ENCODE peak calls at places on chromosomes 12 and 14, in ten cellular contexts. One of them, this sample, is unnamed.

GRCh38 chr12:9668141-9669018 is 1.1 kb upstream of the CLEC2D start:
- DNase-seq in dorsolateral prefrontal cortex: no peak
- DNase-seq in effector CD4-positive, alpha-beta T cell: no peak
- DNase-seq in tibial artery: no peak
- DNase-seq in colonic mucosa: no peak
- DNase-seq in HCT116: no peak
- DNase-seq in hypothalamus: no peak
- DNase-seq in stimulated activated CD8-positive, alpha-beta memory T cell treated with anti-CD3 and anti-CD28 coated beads, Interleukin-7, amount 100 ng/mL, for 1 hour: no peak
- DNase-seq in amygdala: no peak
- DNase-seq in LoVo: no peak
- DNase-seq in this sample: no peak

GRCh38 chr14:24948261-24948847 is 101.6 kb downstream of the STXBP6 start:
- DNase-seq in dorsolateral prefrontal cortex: no peak
- DNase-seq in effector CD4-positive, alpha-beta T cell: no peak
- DNase-seq in tibial artery: no peak
- DNase-seq in colonic mucosa: no peak
- DNase-seq in HCT116: no peak
- DNase-seq in hypothalamus: no peak
- DNase-seq in stimulated activated CD8-positive, alpha-beta memory T cell treated with anti-CD3 and anti-CD28 coated beads, Interleukin-7, amount 100 ng/mL, for 1 hour: no peak
- DNase-seq in amygdala: no peak
- DNase-seq in LoVo: no peak
- DNase-seq in this sample: no peak

GRCh38 chr12:663293-663871 is at the start of gene NINJ2:
- DNase-seq in dorsolateral prefrontal cortex: no peak
- DNase-seq in effector CD4-positive, alpha-beta T cell: no peak
- DNase-seq in tibial artery: no peak
- DNase-seq in colonic mucosa: no peak
- DNase-seq in HCT116: no peak
- DNase-seq in hypothalamus: peak; percentile 62
- DNase-seq in stimulated activated CD8-positive, alpha-beta memory T cell treated with anti-CD3 and anti-CD28 coated beads, Interleukin-7, amount 100 ng/mL, for 1 hour: no peak
- DNase-seq in amygdala: peak; percentile 25
- DNase-seq in LoVo: no peak
- DNase-seq in this sample: no peak

GRCh38 chr12:44847888-44848770 is 28.0 kb downstream of the NELL2 start:
- DNase-seq in dorsolateral prefrontal cortex: no peak
- DNase-seq in effector CD4-positive, alpha-beta T cell: peak; percentile 58
- DNase-seq in tibial artery: no peak
- DNase-seq in colonic mucosa: no peak
- DNase-seq in HCT116: no peak
- DNase-seq in hypothalamus: no peak
- DNase-seq in stimulated activated CD8-positive, alpha-beta memory T cell treated with anti-CD3 and anti-CD28 coated beads, Interleukin-7, amount 100 ng/mL, for 1 hour: peak; percentile 31
- DNase-seq in amygdala: no peak
- DNase-seq in LoVo: no peak
- DNase-seq in this sample: no peak

GRCh38 chr14:73457050-73457934 is 1.1 kb downstream of the NUMB start:
- DNase-seq in dorsolateral prefrontal cortex: peak; percentile 47
- DNase-seq in effector CD4-positive, alpha-beta T cell: peak; percentile 3
- DNase-seq in tibial artery: peak; percentile 49
- DNase-seq in colonic mucosa: peak; percentile 74
- DNase-seq in HCT116: no peak
- DNase-seq in hypothalamus: peak; percentile 25
- DNase-seq in stimulated activated CD8-positive, alpha-beta memory T cell treated with anti-CD3 and anti-CD28 coated beads, Interleukin-7, amount 100 ng/mL, for 1 hour: no peak
- DNase-seq in amygdala: peak; percentile 36
- DNase-seq in LoVo: peak; percentile 45
- DNase-seq in this sample: no peak

GRCh38 chr12:31876568-31877424 is 82.4 kb upstream of the RESF1 start:
- DNase-seq in dorsolateral prefrontal cortex: no peak
- DNase-seq in effector CD4-positive, alpha-beta T cell: no peak
- DNase-seq in tibial artery: peak; percentile 28
- DNase-seq in colonic mucosa: no peak
- DNase-seq in HCT116: no peak
- DNase-seq in hypothalamus: no peak
- DNase-seq in stimulated activated CD8-positive, alpha-beta memory T cell treated with anti-CD3 and anti-CD28 coated beads, Interleukin-7, amount 100 ng/mL, for 1 hour: no peak
- DNase-seq in amygdala: no peak
- DNase-seq in LoVo: no peak
- DNase-seq in this sample: no peak

GRCh38 chr12:46553266-46553665 is 180.7 kb upstream of the SLC38A2 start:
- DNase-seq in dorsolateral prefrontal cortex: no peak
- DNase-seq in effector CD4-positive, alpha-beta T cell: no peak
- DNase-seq in tibial artery: peak; percentile 41
- DNase-seq in colonic mucosa: no peak
- DNase-seq in HCT116: peak; percentile 96
- DNase-seq in hypothalamus: no peak
- DNase-seq in stimulated activated CD8-positive, alpha-beta memory T cell treated with anti-CD3 and anti-CD28 coated beads, Interleukin-7, amount 100 ng/mL, for 1 hour: no peak
- DNase-seq in amygdala: no peak
- DNase-seq in LoVo: peak; percentile 65
- DNase-seq in this sample: no peak

GRCh38 chr12:31600252-31600651 is 9.3 kb upstream of the DENND5B start:
- DNase-seq in dorsolateral prefrontal cortex: no peak
- DNase-seq in effector CD4-positive, alpha-beta T cell: no peak
- DNase-seq in tibial artery: no peak
- DNase-seq in colonic mucosa: no peak
- DNase-seq in HCT116: no peak
- DNase-seq in hypothalamus: no peak
- DNase-seq in stimulated activated CD8-positive, alpha-beta memory T cell treated with anti-CD3 and anti-CD28 coated beads, Interleukin-7, amount 100 ng/mL, for 1 hour: no peak
- DNase-seq in amygdala: no peak
- DNase-seq in LoVo: no peak
- DNase-seq in this sample: no peak

GRCh38 chr12:28415755-28416154 is 225.5 kb downstream of the CCDC91 start:
- DNase-seq in dorsolateral prefrontal cortex: no peak
- DNase-seq in effector CD4-positive, alpha-beta T cell: no peak
- DNase-seq in tibial artery: no peak
- DNase-seq in colonic mucosa: no peak
- DNase-seq in HCT116: no peak
- DNase-seq in hypothalamus: no peak
- DNase-seq in stimulated activated CD8-positive, alpha-beta memory T cell treated with anti-CD3 and anti-CD28 coated beads, Interleukin-7, amount 100 ng/mL, for 1 hour: no peak
- DNase-seq in amygdala: no peak
- DNase-seq in LoVo: no peak
- DNase-seq in this sample: no peak

GRCh38 chr14:58297412-58297761 is 968 bp upstream of the ARID4A start:
- DNase-seq in dorsolateral prefrontal cortex: no peak
- DNase-seq in effector CD4-positive, alpha-beta T cell: no peak
- DNase-seq in tibial artery: peak; percentile 66
- DNase-seq in colonic mucosa: no peak
- DNase-seq in HCT116: no peak
- DNase-seq in hypothalamus: no peak
- DNase-seq in stimulated activated CD8-positive, alpha-beta memory T cell treated with anti-CD3 and anti-CD28 coated beads, Interleukin-7, amount 100 ng/mL, for 1 hour: no peak
- DNase-seq in amygdala: no peak
- DNase-seq in LoVo: no peak
- DNase-seq in this sample: no peak

GRCh38 chr14:92556863-92557543 is 43.4 kb downstream of the RIN3 start:
- DNase-seq in dorsolateral prefrontal cortex: no peak
- DNase-seq in effector CD4-positive, alpha-beta T cell: no peak
- DNase-seq in tibial artery: no peak
- DNase-seq in colonic mucosa: no peak
- DNase-seq in HCT116: no peak
- DNase-seq in hypothalamus: no peak
- DNase-seq in stimulated activated CD8-positive, alpha-beta memory T cell treated with anti-CD3 and anti-CD28 coated beads, Interleukin-7, amount 100 ng/mL, for 1 hour: no peak
- DNase-seq in amygdala: no peak
- DNase-seq in LoVo: no peak
- DNase-seq in this sample: no peak

GRCh38 chr14:76126066-76126465 is 25.7 kb upstream of the GPATCH2L start:
- DNase-seq in dorsolateral prefrontal cortex: no peak
- DNase-seq in effector CD4-positive, alpha-beta T cell: no peak
- DNase-seq in tibial artery: no peak
- DNase-seq in colonic mucosa: no peak
- DNase-seq in HCT116: no peak
- DNase-seq in hypothalamus: no peak
- DNase-seq in stimulated activated CD8-positive, alpha-beta memory T cell treated with anti-CD3 and anti-CD28 coated beads, Interleukin-7, amount 100 ng/mL, for 1 hour: no peak
- DNase-seq in amygdala: no peak
- DNase-seq in LoVo: no peak
- DNase-seq in this sample: no peak

GRCh38 chr12:12376636-12377448 is 20.0 kb downstream of the BORCS5 start:
- DNase-seq in dorsolateral prefrontal cortex: no peak
- DNase-seq in effector CD4-positive, alpha-beta T cell: peak; percentile 14
- DNase-seq in tibial artery: no peak
- DNase-seq in colonic mucosa: no peak
- DNase-seq in HCT116: peak; percentile 65
- DNase-seq in hypothalamus: no peak
- DNase-seq in stimulated activated CD8-positive, alpha-beta memory T cell treated with anti-CD3 and anti-CD28 coated beads, Interleukin-7, amount 100 ng/mL, for 1 hour: no peak
- DNase-seq in amygdala: no peak
- DNase-seq in LoVo: peak; percentile 93
- DNase-seq in this sample: no peak

GRCh38 chr14:96920023-96920422 is 122.8 kb downstream of the VRK1 start:
- DNase-seq in dorsolateral prefrontal cortex: no peak
- DNase-seq in effector CD4-positive, alpha-beta T cell: no peak
- DNase-seq in tibial artery: no peak
- DNase-seq in colonic mucosa: no peak
- DNase-seq in HCT116: no peak
- DNase-seq in hypothalamus: no peak
- DNase-seq in stimulated activated CD8-positive, alpha-beta memory T cell treated with anti-CD3 and anti-CD28 coated beads, Interleukin-7, amount 100 ng/mL, for 1 hour: no peak
- DNase-seq in amygdala: no peak
- DNase-seq in LoVo: no peak
- DNase-seq in this sample: no peak

GRCh38 chr14:29310757-29311156 is 544.2 kb downstream of the FOXG1 start:
- DNase-seq in dorsolateral prefrontal cortex: no peak
- DNase-seq in effector CD4-positive, alpha-beta T cell: no peak
- DNase-seq in tibial artery: no peak
- DNase-seq in colonic mucosa: no peak
- DNase-seq in HCT116: no peak
- DNase-seq in hypothalamus: no peak
- DNase-seq in stimulated activated CD8-positive, alpha-beta memory T cell treated with anti-CD3 and anti-CD28 coated beads, Interleukin-7, amount 100 ng/mL, for 1 hour: no peak
- DNase-seq in amygdala: no peak
- DNase-seq in LoVo: no peak
- DNase-seq in this sample: no peak

GRCh38 chr14:80465541-80466220 is 254.4 kb upstream of the DIO2 start:
- DNase-seq in dorsolateral prefrontal cortex: no peak
- DNase-seq in effector CD4-positive, alpha-beta T cell: no peak
- DNase-seq in tibial artery: no peak
- DNase-seq in colonic mucosa: no peak
- DNase-seq in HCT116: no peak
- DNase-seq in hypothalamus: no peak
- DNase-seq in stimulated activated CD8-positive, alpha-beta memory T cell treated with anti-CD3 and anti-CD28 coated beads, Interleukin-7, amount 100 ng/mL, for 1 hour: no peak
- DNase-seq in amygdala: no peak
- DNase-seq in LoVo: no peak
- DNase-seq in this sample: no peak

GRCh38 chr12:39723831-39724230 is 104.2 kb upstream of the ABCD2 start:
- DNase-seq in dorsolateral prefrontal cortex: peak; percentile 65
- DNase-seq in effector CD4-positive, alpha-beta T cell: no peak
- DNase-seq in tibial artery: peak; percentile 21
- DNase-seq in colonic mucosa: no peak
- DNase-seq in HCT116: no peak
- DNase-seq in hypothalamus: no peak
- DNase-seq in stimulated activated CD8-positive, alpha-beta memory T cell treated with anti-CD3 and anti-CD28 coated beads, Interleukin-7, amount 100 ng/mL, for 1 hour: no peak
- DNase-seq in amygdala: no peak
- DNase-seq in LoVo: no peak
- DNase-seq in this sample: no peak

GRCh38 chr12:104049278-104050257 is at the start of gene GLT8D2:
- DNase-seq in dorsolateral prefrontal cortex: no peak
- DNase-seq in effector CD4-positive, alpha-beta T cell: no peak
- DNase-seq in tibial artery: peak; percentile 60
- DNase-seq in colonic mucosa: peak; percentile 24
- DNase-seq in HCT116: no peak
- DNase-seq in hypothalamus: peak; percentile 2
- DNase-seq in stimulated activated CD8-positive, alpha-beta memory T cell treated with anti-CD3 and anti-CD28 coated beads, Interleukin-7, amount 100 ng/mL, for 1 hour: no peak
- DNase-seq in amygdala: no peak
- DNase-seq in LoVo: no peak
- DNase-seq in this sample: no peak

GRCh38 chr14:97655169-97655948 is 858.2 kb downstream of the VRK1 start:
- DNase-seq in dorsolateral prefrontal cortex: no peak
- DNase-seq in effector CD4-positive, alpha-beta T cell: no peak
- DNase-seq in tibial artery: no peak
- DNase-seq in colonic mucosa: no peak
- DNase-seq in HCT116: no peak
- DNase-seq in hypothalamus: no peak
- DNase-seq in stimulated activated CD8-positive, alpha-beta memory T cell treated with anti-CD3 and anti-CD28 coated beads, Interleukin-7, amount 100 ng/mL, for 1 hour: no peak
- DNase-seq in amygdala: no peak
- DNase-seq in LoVo: no peak
- DNase-seq in this sample: no peak

GRCh38 chr12:38384816-38385491 is 68.4 kb downstream of the ALG10B start:
- DNase-seq in dorsolateral prefrontal cortex: no peak
- DNase-seq in effector CD4-positive, alpha-beta T cell: no peak
- DNase-seq in tibial artery: no peak
- DNase-seq in colonic mucosa: no peak
- DNase-seq in HCT116: no peak
- DNase-seq in hypothalamus: no peak
- DNase-seq in stimulated activated CD8-positive, alpha-beta memory T cell treated with anti-CD3 and anti-CD28 coated beads, Interleukin-7, amount 100 ng/mL, for 1 hour: no peak
- DNase-seq in amygdala: no peak
- DNase-seq in LoVo: no peak
- DNase-seq in this sample: no peak

GRCh38 chr12:48105321-48105866 is 485 bp downstream of the SENP1 start:
- DNase-seq in dorsolateral prefrontal cortex: no peak
- DNase-seq in effector CD4-positive, alpha-beta T cell: peak; percentile 50
- DNase-seq in tibial artery: peak; percentile 23
- DNase-seq in colonic mucosa: no peak
- DNase-seq in HCT116: no peak
- DNase-seq in hypothalamus: no peak
- DNase-seq in stimulated activated CD8-positive, alpha-beta memory T cell treated with anti-CD3 and anti-CD28 coated beads, Interleukin-7, amount 100 ng/mL, for 1 hour: peak; percentile 27
- DNase-seq in amygdala: peak; percentile 62
- DNase-seq in LoVo: no peak
- DNase-seq in this sample: no peak

GRCh38 chr12:113301811-113302210 is 33.1 kb downstream of the SLC8B1 start:
- DNase-seq in dorsolateral prefrontal cortex: no peak
- DNase-seq in effector CD4-positive, alpha-beta T cell: no peak
- DNase-seq in tibial artery: no peak
- DNase-seq in colonic mucosa: no peak
- DNase-seq in HCT116: no peak
- DNase-seq in hypothalamus: no peak
- DNase-seq in stimulated activated CD8-positive, alpha-beta memory T cell treated with anti-CD3 and anti-CD28 coated beads, Interleukin-7, amount 100 ng/mL, for 1 hour: no peak
- DNase-seq in amygdala: no peak
- DNase-seq in LoVo: no peak
- DNase-seq in this sample: no peak

GRCh38 chr12:124111006-124111405 is 138.0 kb downstream of the ZNF664 start:
- DNase-seq in dorsolateral prefrontal cortex: no peak
- DNase-seq in effector CD4-positive, alpha-beta T cell: no peak
- DNase-seq in tibial artery: no peak
- DNase-seq in colonic mucosa: no peak
- DNase-seq in HCT116: no peak
- DNase-seq in hypothalamus: no peak
- DNase-seq in stimulated activated CD8-positive, alpha-beta memory T cell treated with anti-CD3 and anti-CD28 coated beads, Interleukin-7, amount 100 ng/mL, for 1 hour: no peak
- DNase-seq in amygdala: no peak
- DNase-seq in LoVo: no peak
- DNase-seq in this sample: no peak

GRCh38 chr12:8031872-8032241 is 659 bp upstream of the FOXJ2 start:
- DNase-seq in dorsolateral prefrontal cortex: no peak
- DNase-seq in effector CD4-positive, alpha-beta T cell: no peak
- DNase-seq in tibial artery: no peak
- DNase-seq in colonic mucosa: no peak
- DNase-seq in HCT116: no peak
- DNase-seq in hypothalamus: no peak
- DNase-seq in stimulated activated CD8-positive, alpha-beta memory T cell treated with anti-CD3 and anti-CD28 coated beads, Interleukin-7, amount 100 ng/mL, for 1 hour: no peak
- DNase-seq in amygdala: no peak
- DNase-seq in LoVo: no peak
- DNase-seq in this sample: no peak

GRCh38 chr12:112971248-112971647 is 7.1 kb upstream of the OAS2 start:
- DNase-seq in dorsolateral prefrontal cortex: no peak
- DNase-seq in effector CD4-positive, alpha-beta T cell: no peak
- DNase-seq in tibial artery: no peak
- DNase-seq in colonic mucosa: no peak
- DNase-seq in HCT116: no peak
- DNase-seq in hypothalamus: no peak
- DNase-seq in stimulated activated CD8-positive, alpha-beta memory T cell treated with anti-CD3 and anti-CD28 coated beads, Interleukin-7, amount 100 ng/mL, for 1 hour: no peak
- DNase-seq in amygdala: no peak
- DNase-seq in LoVo: no peak
- DNase-seq in this sample: no peak

GRCh38 chr14:87161502-87161901 is 831.5 kb downstream of the GALC start:
- DNase-seq in dorsolateral prefrontal cortex: no peak
- DNase-seq in effector CD4-positive, alpha-beta T cell: no peak
- DNase-seq in tibial artery: no peak
- DNase-seq in colonic mucosa: no peak
- DNase-seq in HCT116: no peak
- DNase-seq in hypothalamus: no peak
- DNase-seq in stimulated activated CD8-positive, alpha-beta memory T cell treated with anti-CD3 and anti-CD28 coated beads, Interleukin-7, amount 100 ng/mL, for 1 hour: no peak
- DNase-seq in amygdala: no peak
- DNase-seq in LoVo: no peak
- DNase-seq in this sample: no peak

GRCh38 chr12:76240281-76240680 is 107.9 kb downstream of the BBS10 start:
- DNase-seq in dorsolateral prefrontal cortex: no peak
- DNase-seq in effector CD4-positive, alpha-beta T cell: no peak
- DNase-seq in tibial artery: no peak
- DNase-seq in colonic mucosa: no peak
- DNase-seq in HCT116: no peak
- DNase-seq in hypothalamus: no peak
- DNase-seq in stimulated activated CD8-positive, alpha-beta memory T cell treated with anti-CD3 and anti-CD28 coated beads, Interleukin-7, amount 100 ng/mL, for 1 hour: no peak
- DNase-seq in amygdala: no peak
- DNase-seq in LoVo: no peak
- DNase-seq in this sample: no peak

GRCh38 chr12:115456946-115457689 is 773.1 kb upstream of the TBX3 start:
- DNase-seq in dorsolateral prefrontal cortex: no peak
- DNase-seq in effector CD4-positive, alpha-beta T cell: no peak
- DNase-seq in tibial artery: no peak
- DNase-seq in colonic mucosa: no peak
- DNase-seq in HCT116: peak; percentile 24
- DNase-seq in hypothalamus: no peak
- DNase-seq in stimulated activated CD8-positive, alpha-beta memory T cell treated with anti-CD3 and anti-CD28 coated beads, Interleukin-7, amount 100 ng/mL, for 1 hour: no peak
- DNase-seq in amygdala: no peak
- DNase-seq in LoVo: no peak
- DNase-seq in this sample: no peak

This sample was measured in esophagus squamous epithelium.